ENCODE peak calls at places on chromosomes 6 and 20, in nine cellular contexts. X is AG04450, M is pancreas, Q is HFFc6, S is IMR-90, E is body of pancreas, U is BJ, L is PC-3, J is AG10803. K is an unnamed sample.

GRCh38 chr20:45402946-45403345 is 5.1 kb upstream of the DBNDD2 start:
- DNase-seq in J (no peak), Q (peak; percentile 23), X (no peak), S (peak; percentile 68), E (no peak), U (no peak), M (no peak), L (peak; percentile 28), K (no peak)

GRCh38 chr20:61249626-61250025 is 2.4 kb upstream of the CDH4 start:
- DNase-seq in L (no peak), S (no peak), J (no peak), M (no peak), E (no peak), U (no peak), Q (no peak), X (no peak), K (no peak)

GRCh38 chr6:138987299-138987642 is 782 bp downstream of the REPS1 start:
- DNase-seq in M (peak; percentile 44), E (no peak), J (no peak), U (no peak), Q (no peak), S (no peak), X (no peak), L (no peak), K (no peak)

GRCh38 chr6:4371207-4371921 is 236.0 kb upstream of the ECI2 start:
- DNase-seq in U (peak; percentile 42), L (no peak), X (no peak), E (peak; percentile 23), J (peak; percentile 63), M (no peak), Q (peak; percentile 91), S (peak; percentile 92), K (no peak)

GRCh38 chr6:56477241-56477640 is 165.4 kb downstream of the DST start:
- DNase-seq in M (peak; percentile 19), Q (no peak), X (no peak), J (no peak), S (no peak), L (no peak), E (no peak), U (no peak), K (no peak)

GRCh38 chr20:46512943-46513844 is at the start of gene ZNF334:
- DNase-seq in J (peak; percentile 38), S (peak; percentile 8), X (no peak), L (peak; percentile 25), U (no peak), Q (peak; percentile 0), M (peak; percentile 77), E (peak; percentile 84), K (no peak)

GRCh38 chr6:130041594-130041993 is 23.2 kb downstream of the L3MBTL3 start:
- DNase-seq in Q (no peak), U (no peak), S (no peak), J (no peak), E (no peak), X (no peak), M (no peak), L (no peak), K (no peak)

GRCh38 chr6:113412589-113413367 is 444.4 kb upstream of the MARCKS start:
- DNase-seq in S (no peak), X (no peak), Q (no peak), U (no peak), M (no peak), J (peak; percentile 21), L (peak; percentile 4), E (no peak), K (no peak)

DNA sequence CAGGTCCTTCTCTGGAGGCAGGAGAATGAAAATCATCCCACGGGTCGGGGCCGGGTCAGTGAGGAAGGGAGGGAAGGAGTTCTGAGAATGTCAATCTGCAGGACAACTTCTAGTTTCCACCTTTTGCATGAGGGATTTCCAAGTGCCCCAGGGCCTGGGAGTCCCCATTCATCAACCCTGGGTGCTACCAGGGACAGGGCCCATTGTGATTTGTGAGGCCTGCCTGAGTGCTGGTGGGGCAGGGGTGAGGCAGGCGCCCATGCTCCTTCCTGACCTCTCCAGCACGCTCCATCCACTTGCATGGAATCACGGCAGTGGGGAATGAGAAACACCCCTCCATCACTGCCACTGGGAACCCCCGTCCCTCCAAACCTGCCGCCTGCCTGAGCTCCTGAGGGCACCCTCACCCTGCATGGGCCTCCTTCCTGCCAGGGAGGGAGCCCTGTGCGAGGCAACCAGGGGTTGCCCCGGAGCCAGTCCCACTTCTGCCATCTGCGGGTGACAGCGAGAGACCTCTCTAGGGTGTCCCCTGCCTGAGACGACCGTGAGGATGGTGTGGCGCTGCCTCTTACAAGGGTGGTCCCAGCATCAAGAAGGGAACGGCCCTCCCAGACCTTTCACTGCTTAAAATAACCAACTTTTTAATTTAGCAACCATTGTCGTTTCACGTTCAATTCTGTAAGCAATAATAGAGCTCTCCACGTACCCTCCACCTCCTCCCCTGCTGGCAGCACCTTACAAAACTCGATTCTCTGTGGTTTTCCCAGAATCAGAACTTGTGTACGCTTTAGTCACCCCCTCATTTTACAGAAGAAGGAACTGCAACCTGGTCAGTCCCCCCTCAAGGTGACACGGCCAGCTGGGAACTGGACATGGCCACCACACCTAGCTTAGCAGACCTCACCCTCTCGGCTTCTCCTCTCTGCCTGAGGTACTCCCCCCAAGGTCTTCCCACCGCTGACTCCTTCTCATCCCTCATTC is 28.6 kb downstream of the PMEPA1 start:
- DNase-seq in X (no peak), S (no peak), E (no peak), M (no peak), Q (no peak), U (no peak), J (no peak), L (no peak), K (no peak)
- TF ChIP-seq CTCF in X (no peak), S (no peak), E (no peak), M (no peak), Q (no peak), U (no peak), J (no peak), L (no peak), K (no peak)

GRCh38 chr6:117829594-117830319 is 77.3 kb upstream of the SLC35F1 start:
- DNase-seq in S (peak; percentile 30), Q (peak; percentile 35), E (peak; percentile 15), M (no peak), X (no peak), L (peak; percentile 47), U (no peak), J (peak; percentile 4), K (no peak)
- TF ChIP-seq CTCF in S (peak; percentile 56), Q (peak; percentile 71), E (no peak), M (no peak), X (peak; percentile 59), L (peak; percentile 62), U (peak; percentile 61), J (peak; percentile 45), K (no peak)

DNA sequence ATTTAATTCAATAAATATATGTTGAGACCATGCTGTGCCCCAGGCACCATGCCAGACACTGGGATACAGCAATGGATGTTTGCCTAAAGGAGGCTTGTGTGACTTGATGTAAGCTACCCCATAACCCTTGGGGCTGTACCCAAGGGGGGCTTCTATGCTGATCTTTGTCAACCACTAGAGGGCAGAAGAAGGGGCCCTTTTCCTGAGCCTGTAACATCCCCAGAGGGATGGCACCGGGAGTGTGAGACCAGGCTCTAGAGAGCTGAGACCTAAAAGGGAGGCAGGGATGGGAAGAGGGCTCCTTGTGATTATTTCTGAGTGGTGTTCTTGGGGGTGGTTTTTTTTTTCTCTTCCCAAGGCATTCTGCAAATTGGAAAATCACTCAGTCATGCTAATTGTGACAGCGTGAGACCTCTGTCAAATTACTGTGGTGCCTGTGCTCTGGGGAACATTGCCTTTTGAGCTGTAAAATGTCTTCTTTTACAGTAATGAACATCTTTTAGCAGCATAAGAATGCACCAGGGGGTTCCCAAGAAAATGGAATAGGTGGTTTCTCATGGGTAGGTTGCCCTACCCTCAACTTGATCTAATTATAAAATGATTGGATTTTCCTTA is 138.8 kb upstream of the SLC24A3 start:
- DNase-seq in L (peak; percentile 20), J (no peak), E (no peak), Q (no peak), S (no peak), M (no peak), U (no peak), X (no peak), K (no peak)
- TF ChIP-seq CTCF in L (peak; percentile 66), J (peak; percentile 18), E (no peak), Q (peak; percentile 23), S (no peak), M (no peak), U (no peak), X (no peak), K (no peak)

GRCh38 chr6:46706464-46706863 is 18.8 kb downstream of the TDRD6 start:
- DNase-seq in M (no peak), S (no peak), E (no peak), U (no peak), Q (no peak), X (no peak), L (no peak), J (no peak), K (no peak)

GRCh38 chr6:46704562-46704961 is 16.9 kb downstream of the TDRD6 start:
- DNase-seq in M (no peak), L (peak; percentile 80), E (no peak), X (no peak), U (no peak), S (no peak), J (peak; percentile 5), Q (no peak), K (no peak)
- TF ChIP-seq CTCF in M (no peak), L (peak; percentile 76), E (peak; percentile 38), X (no peak), U (no peak), S (no peak), J (no peak), Q (no peak), K (no peak)

GRCh38 chr6:35452186-35453090 is at the start of gene FANCE:
- DNase-seq in J (peak; percentile 85), S (peak; percentile 86), Q (peak; percentile 84), U (peak; percentile 61), E (peak; percentile 97), M (peak; percentile 97), X (peak; percentile 74), L (peak; percentile 95), K (peak; percentile 94)
- TF ChIP-seq CTCF in J (no peak), S (no peak), Q (no peak), U (no peak), E (no peak), M (no peak), X (no peak), L (no peak), K (no peak)

K was measured in omental fat pad.